ENCODE peak calls at places on chromosomes 7 and 10, in eight cellular contexts. G, U, V, R, D, N, Q and L are unnamed samples.
A peak's percentile ranks its signal among the peaks of the same experiment; 100 is the strongest.

GRCh38 chr7:76346097-76346496 is 12.7 kb downstream of the YWHAG start:
- DNase-seq in N (no peak), U (no peak), Q (peak; percentile 48), V (no peak), G (peak; percentile 79), R (no peak), D (no peak), L (no peak)

GRCh38 chr10:91006001-91006751 is 85.3 kb upstream of the ANKRD1 start:
- DNase-seq in Q (peak; percentile 59), R (peak; percentile 41), D (peak; percentile 69), V (peak; percentile 50), G (peak; percentile 68), N (peak; percentile 43), U (peak; percentile 51), L (no peak)

GRCh38 chr10:61682323-61682722 is 19.6 kb downstream of the CABCOCO1 start:
- DNase-seq in G (no peak), N (no peak), U (no peak), R (no peak), Q (no peak), D (no peak), V (no peak), L (no peak)

GRCh38 chr10:48811917-48812316 is 127.2 kb downstream of the WDFY4 start:
- DNase-seq in V (no peak), U (no peak), D (no peak), Q (no peak), G (no peak), R (no peak), N (no peak), L (no peak)

GRCh38 chr7:4091767-4092166 is 590.3 kb upstream of the FOXK1 start:
- DNase-seq in N (no peak), R (no peak), Q (no peak), V (peak; percentile 46), G (no peak), U (no peak), D (no peak), L (no peak)

GRCh38 chr7:74092964-74093339 is 9.3 kb downstream of the LIMK1 start:
- DNase-seq in V (peak; percentile 16), Q (peak; percentile 42), D (no peak), N (no peak), U (no peak), R (no peak), G (no peak), L (peak; percentile 78)

GRCh38 chr10:122911889-122912484 is 1.6 kb downstream of the FAM24A start:
- DNase-seq in Q (no peak), V (peak; percentile 53), R (no peak), U (no peak), D (peak; percentile 58), N (no peak), G (peak; percentile 40), L (no peak)

GRCh38 chr7:73701357-73701995 is 18.0 kb downstream of the STX1A start:
- DNase-seq in D (no peak), G (peak; percentile 74), R (peak; percentile 76), V (no peak), U (peak; percentile 68), Q (no peak), N (no peak), L (peak; percentile 86)

GRCh38 chr10:124066744-124067714 is 26.4 kb downstream of the CHST15 start:
- DNase-seq in U (no peak), V (no peak), Q (no peak), G (no peak), R (no peak), D (peak; percentile 48), N (no peak), L (no peak)

GRCh38 chr10:9342865-9343450 is 1288.5 kb downstream of the GATA3 start:
- DNase-seq in V (peak; percentile 6), U (no peak), G (no peak), Q (no peak), R (peak; percentile 8), N (peak; percentile 10), D (peak; percentile 53), L (no peak)

GRCh38 chr7:25707733-25708132 is 444.3 kb upstream of the NFE2L3 start:
- DNase-seq in Q (no peak), V (no peak), U (no peak), G (no peak), N (no peak), D (no peak), R (no peak), L (no peak)

GRCh38 chr10:43623351-43623750 is 17.1 kb downstream of the ZNF485 start:
- DNase-seq in N (no peak), Q (no peak), V (no peak), G (no peak), D (peak; percentile 45), R (no peak), U (no peak), L (no peak)

GRCh38 chr7:130486114-130486962 is 5.5 kb upstream of the MEST start:
- DNase-seq in U (peak; percentile 78), D (peak; percentile 89), Q (peak; percentile 82), N (no peak), V (no peak), R (peak; percentile 70), G (peak; percentile 84), L (peak; percentile 70)

DNA sequence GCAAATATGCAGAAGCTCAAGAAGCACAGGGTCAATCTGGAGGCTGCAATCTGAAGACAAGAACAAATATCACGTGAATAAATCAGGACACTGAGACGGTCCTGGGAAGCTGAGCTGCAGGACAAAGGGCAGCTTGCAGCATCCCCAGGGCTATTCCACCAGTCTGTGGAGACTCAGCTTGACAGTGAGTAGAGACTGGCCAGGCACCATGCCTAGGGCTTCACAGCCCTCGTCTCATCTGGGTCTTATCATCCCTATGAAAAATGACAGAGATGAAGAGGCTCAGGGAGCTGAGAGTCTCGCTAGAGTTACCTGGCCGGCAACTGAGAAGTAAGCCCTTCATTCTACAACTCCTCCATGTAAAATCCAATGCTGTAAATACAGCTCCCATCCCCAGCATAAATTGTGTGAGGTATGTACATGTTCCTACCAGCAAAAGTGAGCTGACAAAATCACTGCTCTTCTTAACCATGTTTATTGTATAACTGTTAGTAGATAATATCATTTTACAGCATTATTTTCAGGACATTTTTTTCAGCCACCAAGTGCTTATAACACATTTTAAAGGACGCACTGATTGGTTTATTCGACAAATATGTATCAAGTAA is 186.6 kb upstream of the IGFBP3 start:
- DNase-seq in Q (no peak), D (no peak), G (no peak), U (no peak), N (no peak), R (no peak), V (no peak), L (no peak)
- H3K4me3 ChIP-seq in Q (no peak overlapping the region), D (no peak overlapping the region), G (no peak overlapping the region), U (no peak overlapping the region), N (no peak overlapping the region), R (no peak overlapping the region), V (no peak overlapping the region), L (no peak overlapping the region)

DNA sequence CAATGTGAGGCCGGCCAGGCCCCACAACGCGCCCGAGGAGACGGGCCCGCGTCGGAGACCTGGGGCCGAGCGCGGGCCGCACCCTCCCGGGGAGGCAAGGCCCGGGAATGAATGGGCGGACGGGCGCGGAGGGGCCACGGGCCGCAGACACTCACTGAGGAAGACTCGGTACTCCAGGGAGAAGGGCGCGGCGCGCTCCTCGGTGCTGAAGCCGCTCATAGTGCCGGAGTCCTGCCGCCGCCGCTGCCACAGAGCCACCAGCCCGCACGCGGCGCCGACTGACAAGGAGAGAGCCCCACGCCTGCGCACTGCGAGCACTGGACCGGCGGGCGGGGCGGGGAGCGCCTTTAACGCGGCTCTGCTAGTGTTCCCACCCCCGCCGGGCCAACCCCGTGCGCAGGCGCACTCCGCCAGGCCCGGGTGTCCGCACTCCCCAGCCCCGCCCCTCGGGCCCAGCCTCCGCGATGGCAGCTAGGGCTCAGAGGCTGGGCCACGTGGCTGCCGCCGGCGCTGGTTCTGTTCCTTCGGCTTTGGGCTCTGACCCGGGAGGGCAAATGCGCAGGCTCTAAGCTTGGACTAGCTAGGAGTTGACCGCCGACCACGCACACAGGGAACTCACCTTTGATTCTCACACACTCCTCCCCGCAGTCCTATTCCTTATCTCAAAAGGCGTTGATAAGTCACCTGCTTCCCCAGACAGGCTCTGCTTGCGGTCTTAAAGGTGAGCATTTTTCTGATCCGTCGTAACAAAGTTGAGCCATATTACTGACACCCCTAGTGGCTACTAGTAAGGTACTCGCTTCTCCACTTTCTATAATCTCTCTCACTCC is at the start of gene PPA1:
- DNase-seq in Q (peak; percentile 98), U (peak; percentile 90), N (peak; percentile 78), G (peak; percentile 99), D (peak; percentile 99), V (peak; percentile 95), R (peak; percentile 84), L (peak; percentile 98)
- TF ChIP-seq CTCF in Q (no peak), U (peak; percentile 39), N (peak; percentile 20), G (no peak), D (peak; percentile 57), V (peak; percentile 21), R (no peak), L (peak; percentile 42)

GRCh38 chr10:75431180-75432111 is at the start of gene LRMDA:
- DNase-seq in N (no peak), G (peak; percentile 41), R (no peak), Q (peak; percentile 57), U (no peak), V (no peak), D (peak; percentile 35), L (peak; percentile 63)
- H3K27ac ChIP-seq in N (no peak within 1 kb of the TSS), G (peak within 1 kb of the TSS; percentile 36), R (no peak within 1 kb of the TSS), Q (peak within 1 kb of the TSS; percentile 83), U (peak within 1 kb of the TSS; percentile 52), V (no peak within 1 kb of the TSS), D (no peak within 1 kb of the TSS), L (peak within 1 kb of the TSS; percentile 75)

DNA sequence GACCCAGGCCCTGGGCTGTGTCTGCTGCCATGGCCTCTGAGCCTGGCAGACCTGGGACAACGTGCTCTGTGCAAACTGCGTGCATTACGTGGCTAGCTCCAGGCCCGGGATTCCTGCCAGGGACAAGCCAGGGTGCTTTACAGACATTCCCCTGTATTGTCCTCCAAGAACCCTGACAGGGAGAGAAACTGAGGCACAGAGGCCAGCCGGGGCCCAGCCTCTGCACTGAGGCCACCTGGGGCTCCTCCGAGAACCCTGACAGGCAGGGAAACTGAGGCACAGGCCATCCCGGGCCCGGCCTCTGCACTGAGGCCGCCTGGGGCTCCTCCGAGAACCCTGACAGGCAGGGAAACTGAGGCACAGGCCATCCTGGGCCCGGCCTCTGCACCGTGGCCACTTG is 64.9 kb downstream of the CFAP46 start:
- DNase-seq in D (no peak), N (no peak), Q (no peak), V (no peak), R (no peak), G (no peak), U (no peak), L (peak; percentile 24)
- H3K4me3 ChIP-seq in D (no peak overlapping the region), N (no peak overlapping the region), Q (no peak overlapping the region), V (no peak overlapping the region), R (no peak overlapping the region), G (no peak overlapping the region), U (no peak overlapping the region), L (no peak overlapping the region)